ENCODE peak calls at places on chromosome 9, in four cellular contexts. U is H1, D is stomach, O is spleen. J is an unnamed sample.

GRCh38 chr9:93441181-93441580 is 10.3 kb upstream of the FAM120A start:
- DNase-seq in U (no peak), D (no peak), O (no peak), J (no peak)

GRCh38 chr9:113176748-113177147 is 25.9 kb downstream of the SLC31A2 start:
- DNase-seq in U (no peak), D (no peak), O (no peak), J (no peak)

GRCh38 chr9:83199240-83199639 is 136.3 kb upstream of the RASEF start:
- DNase-seq in U (no peak), D (peak), O (no peak), J (no peak)

GRCh38 chr9:84271004-84271886 is 69.3 kb downstream of the SLC28A3 start:
- DNase-seq in U (no peak), D (peak), O (peak), J (no peak)

GRCh38 chr9:92141144-92142129 is 26.2 kb upstream of the SPTLC1 start:
- DNase-seq in U (no peak), D (peak), O (no peak), J (no peak)

GRCh38 chr9:88272986-88273385 is 115.3 kb upstream of the SPIN1 start:
- DNase-seq in U (no peak), D (no peak), O (no peak), J (no peak)

GRCh38 chr9:124182741-124183140 is 75.0 kb upstream of the NEK6 start:
- DNase-seq in U (no peak), D (no peak), O (no peak), J (no peak)

GRCh38 chr9:92384373-92384772 is 20.0 kb downstream of the OGN start:
- DNase-seq in U (no peak), D (no peak), O (no peak), J (no peak)

GRCh38 chr9:92482336-92482735 is at the start of gene ASPN:
- DNase-seq in U (no peak), D (no peak), O (no peak), J (no peak)

GRCh38 chr9:73050887-73051550 is 98.2 kb upstream of the ALDH1A1 start:
- DNase-seq in U (no peak), D (no peak), O (no peak), J (no peak)

GRCh38 chr9:114789006-114789405 is 16.8 kb downstream of the TNFSF15 start:
- DNase-seq in U (no peak), D (no peak), O (no peak), J (no peak)

GRCh38 chr9:129995409-129996160 is 47.4 kb downstream of the FNBP1 start:
- DNase-seq in U (no peak), D (no peak), O (no peak), J (no peak)

GRCh38 chr9:98485706-98486105 is 223.0 kb downstream of the GABBR2 start:
- DNase-seq in U (no peak), D (no peak), O (no peak), J (no peak)

GRCh38 chr9:87080512-87081225 is 133.4 kb upstream of the GAS1 start:
- DNase-seq in U (no peak), D (no peak), O (no peak), J (no peak)

GRCh38 chr9:129570450-129571297 is 50.2 kb downstream of the C9orf50 start:
- DNase-seq in U (no peak), D (peak), O (no peak), J (no peak)

DNA sequence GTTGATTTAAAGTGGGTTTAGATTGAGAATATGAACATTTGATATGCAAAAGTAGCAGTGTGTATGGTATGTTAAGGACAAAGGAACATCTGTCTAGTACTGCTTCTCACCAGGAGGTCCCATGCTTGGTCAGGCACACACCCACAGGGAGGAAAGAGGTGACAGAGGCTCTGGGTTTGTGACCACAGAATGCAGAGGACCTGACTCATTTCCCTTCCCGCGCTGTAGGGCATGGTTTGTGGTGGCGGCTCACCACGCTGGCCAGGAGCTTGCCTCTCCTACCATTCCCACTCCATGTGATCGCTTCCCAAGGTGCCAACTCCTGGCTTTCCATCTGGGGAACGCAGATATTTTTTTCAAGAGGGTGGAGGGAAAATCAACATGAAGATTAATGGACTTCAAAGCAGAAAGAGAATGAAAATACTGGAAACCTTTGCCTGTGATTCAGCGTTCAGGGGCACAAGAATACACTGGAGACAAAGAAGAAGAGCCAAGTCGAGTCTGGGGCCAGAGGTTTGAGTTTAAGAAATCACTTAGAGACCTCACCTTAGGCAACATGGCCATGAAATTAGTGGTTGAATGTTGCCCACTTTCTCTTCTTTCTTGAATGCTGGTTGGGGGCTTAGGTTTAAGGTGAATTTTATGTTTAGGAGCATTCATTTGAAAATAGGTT is 477.8 kb downstream of the CCDC171 start:
- DNase-seq in U (no peak), D (no peak), O (no peak), J (no peak)
- TF ChIP-seq POLR2AphosphoS5 in U (no peak), D (no peak), O (no peak), J (no peak)

GRCh38 chr9:17905356-17906203 is 326.7 kb downstream of the SH3GL2 start:
- DNase-seq in U (no peak), D (no peak), O (no peak), J (no peak)
- TF ChIP-seq POLR2A in U (no peak), D (no peak), O (no peak), J (no peak)

GRCh38 chr9:21549890-21550289 is 67.8 kb upstream of the IFNE start:
- DNase-seq in U (no peak), D (no peak), O (no peak), J (no peak)

GRCh38 chr9:21549251-21549765 is 67.2 kb upstream of the IFNE start:
- DNase-seq in U (no peak), D (peak), O (no peak), J (no peak)

GRCh38 chr9:21543187-21543586 is 61.1 kb upstream of the IFNE start:
- DNase-seq in U (no peak), D (no peak), O (no peak), J (no peak)

GRCh38 chr9:21550392-21550791 is 68.3 kb upstream of the IFNE start:
- DNase-seq in U (no peak), D (no peak), O (no peak), J (no peak)

GRCh38 chr9:21546949-21547348 is 64.8 kb upstream of the IFNE start:
- DNase-seq in U (no peak), D (no peak), O (no peak), J (no peak)
- TF ChIP-seq POLR2AphosphoS5 in U (no peak), D (no peak), O (no peak), J (no peak)

GRCh38 chr9:134063876-134064450 is 3.9 kb downstream of the BRD3 start:
- DNase-seq in U (no peak), D (peak), O (no peak), J (no peak)

GRCh38 chr9:134066923-134067851 is 639 bp downstream of the BRD3 start:
- DNase-seq in U (no peak), D (peak), O (peak), J (peak)

GRCh38 chr9:134066546-134066922 is 1.3 kb downstream of the BRD3 start:
- DNase-seq in U (no peak), D (peak), O (no peak), J (no peak)

GRCh38 chr9:134064711-134065110 is 3.1 kb downstream of the BRD3 start:
- DNase-seq in U (no peak), D (peak), O (no peak), J (no peak)

GRCh38 chr9:134065720-134066419 is 2.0 kb downstream of the BRD3 start:
- DNase-seq in U (no peak), D (peak), O (peak), J (peak)
- TF ChIP-seq POLR2A in U (no peak), D (no peak), O (no peak), J (peak)

GRCh38 chr9:131036071-131036470 is 27.1 kb downstream of the LAMC3 start:
- DNase-seq in U (no peak), D (no peak), O (no peak), J (no peak)
- TF ChIP-seq POLR2AphosphoS5 in U (no peak), D (no peak), O (no peak), J (no peak)

GRCh38 chr9:35759795-35760194 is 5.7 kb upstream of the MSMP start:
- DNase-seq in U (no peak), D (no peak), O (no peak), J (no peak)

GRCh38 chr9:35756743-35757526 is 2.9 kb upstream of the MSMP start:
- DNase-seq in U (peak), D (peak), O (peak), J (peak)

GRCh38 chr9:35756275-35756742 is 2.2 kb upstream of the MSMP start:
- DNase-seq in U (peak), D (peak), O (peak), J (no peak)

GRCh38 chr9:35758475-35759050 is 4.5 kb upstream of the MSMP start:
- DNase-seq in U (no peak), D (no peak), O (no peak), J (no peak)

GRCh38 chr9:35757527-35758275 is 3.6 kb upstream of the MSMP start:
- DNase-seq in U (no peak), D (no peak), O (no peak), J (peak)
- TF ChIP-seq POLR2A in U (no peak), D (no peak), O (no peak), J (peak)

GRCh38 chr9:12813960-12814876 is 39.4 kb downstream of the LURAP1L start:
- DNase-seq in U (no peak), D (peak), O (no peak), J (no peak)
- TF ChIP-seq POLR2AphosphoS5 in U (no peak), D (peak), O (no peak), J (no peak)

J was measured in GM12891.